ENCODE peak calls at places on chromosome 16, in nine cellular contexts. One of them, this sample, is unnamed.

GRCh38 chr16:66588981-66589713 is 9.9 kb downstream of the CMTM2 start:
- DNase-seq in uterus: no peak
- DNase-seq in heart left ventricle: no peak
- DNase-seq in AG09309: no peak
- DNase-seq in stomach: peak; percentile 45
- DNase-seq in neural progenitor cell: peak; percentile 50
- DNase-seq in NB4: peak; percentile 78
- DNase-seq in mammary epithelial cell: peak; percentile 19
- DNase-seq in right atrium auricular region: no peak
- DNase-seq in this sample: peak; percentile 73

GRCh38 chr16:70579648-70580630 is 56.3 kb downstream of the SF3B3 start:
- DNase-seq in mammary epithelial cell: no peak
- DNase-seq in stomach: peak; percentile 53
- DNase-seq in AG09309: no peak
- DNase-seq in heart left ventricle: peak; percentile 66
- DNase-seq in neural progenitor cell: no peak
- DNase-seq in NB4: no peak
- DNase-seq in uterus: peak; percentile 31
- DNase-seq in right atrium auricular region: no peak
- DNase-seq in this sample: no peak

GRCh38 chr16:72974142-72974769 is 73.7 kb downstream of the ZFHX3 start:
- DNase-seq in stomach: peak; percentile 60
- DNase-seq in heart left ventricle: no peak
- DNase-seq in NB4: no peak
- DNase-seq in right atrium auricular region: no peak
- DNase-seq in mammary epithelial cell: no peak
- DNase-seq in uterus: no peak
- DNase-seq in AG09309: no peak
- DNase-seq in neural progenitor cell: no peak
- DNase-seq in this sample: no peak

GRCh38 chr16:86877835-86878234 is 299.5 kb downstream of the FOXL1 start:
- DNase-seq in mammary epithelial cell: no peak
- DNase-seq in neural progenitor cell: no peak
- DNase-seq in AG09309: no peak
- DNase-seq in heart left ventricle: no peak
- DNase-seq in uterus: no peak
- DNase-seq in stomach: no peak
- DNase-seq in right atrium auricular region: no peak
- DNase-seq in NB4: no peak
- DNase-seq in this sample: no peak

GRCh38 chr16:88686439-88687253 is at the start of gene SNAI3:
- DNase-seq in AG09309: no peak
- DNase-seq in heart left ventricle: peak; percentile 87
- DNase-seq in mammary epithelial cell: peak; percentile 75
- DNase-seq in uterus: no peak
- DNase-seq in neural progenitor cell: peak; percentile 95
- DNase-seq in stomach: peak; percentile 95
- DNase-seq in NB4: peak; percentile 96
- DNase-seq in right atrium auricular region: peak; percentile 73
- DNase-seq in this sample: peak; percentile 87

GRCh38 chr16:22641030-22641671 is 130.5 kb downstream of the NPIPB5 start:
- DNase-seq in stomach: no peak
- DNase-seq in NB4: peak; percentile 56
- DNase-seq in neural progenitor cell: peak; percentile 73
- DNase-seq in mammary epithelial cell: peak; percentile 60
- DNase-seq in uterus: no peak
- DNase-seq in heart left ventricle: no peak
- DNase-seq in right atrium auricular region: no peak
- DNase-seq in AG09309: no peak
- DNase-seq in this sample: peak; percentile 29

GRCh38 chr16:54522596-54522995 is 236.0 kb upstream of the IRX3 start:
- DNase-seq in mammary epithelial cell: no peak
- DNase-seq in heart left ventricle: peak; percentile 45
- DNase-seq in right atrium auricular region: peak; percentile 69
- DNase-seq in NB4: no peak
- DNase-seq in neural progenitor cell: no peak
- DNase-seq in uterus: no peak
- DNase-seq in stomach: no peak
- DNase-seq in AG09309: no peak
- DNase-seq in this sample: no peak

GRCh38 chr16:89770367-89770766 is 46.1 kb downstream of the FANCA start:
- DNase-seq in NB4: no peak
- DNase-seq in neural progenitor cell: no peak
- DNase-seq in heart left ventricle: no peak
- DNase-seq in stomach: no peak
- DNase-seq in right atrium auricular region: no peak
- DNase-seq in uterus: no peak
- DNase-seq in mammary epithelial cell: no peak
- DNase-seq in AG09309: no peak
- DNase-seq in this sample: no peak

GRCh38 chr16:54746596-54746995 is 184.1 kb upstream of the IRX5 start:
- DNase-seq in NB4: no peak
- DNase-seq in neural progenitor cell: peak; percentile 49
- DNase-seq in AG09309: no peak
- DNase-seq in stomach: no peak
- DNase-seq in right atrium auricular region: no peak
- DNase-seq in heart left ventricle: no peak
- DNase-seq in mammary epithelial cell: no peak
- DNase-seq in uterus: no peak
- DNase-seq in this sample: no peak

GRCh38 chr16:67000384-67001158 is 12.2 kb downstream of the CES4A start:
- DNase-seq in right atrium auricular region: peak; percentile 78
- DNase-seq in uterus: peak; percentile 61
- DNase-seq in mammary epithelial cell: no peak
- DNase-seq in neural progenitor cell: peak; percentile 80
- DNase-seq in AG09309: no peak
- DNase-seq in stomach: peak; percentile 75
- DNase-seq in NB4: peak; percentile 28
- DNase-seq in heart left ventricle: peak; percentile 37
- DNase-seq in this sample: peak; percentile 50

GRCh38 chr16:65947951-65948350 is 418.5 kb upstream of the CDH5 start:
- DNase-seq in NB4: no peak
- DNase-seq in mammary epithelial cell: no peak
- DNase-seq in heart left ventricle: no peak
- DNase-seq in AG09309: no peak
- DNase-seq in right atrium auricular region: no peak
- DNase-seq in stomach: no peak
- DNase-seq in neural progenitor cell: no peak
- DNase-seq in uterus: no peak
- DNase-seq in this sample: no peak

GRCh38 chr16:2171601-2172178 is 16.1 kb downstream of the TRAF7 start:
- DNase-seq in stomach: no peak
- DNase-seq in right atrium auricular region: no peak
- DNase-seq in AG09309: no peak
- DNase-seq in NB4: no peak
- DNase-seq in mammary epithelial cell: no peak
- DNase-seq in uterus: no peak
- DNase-seq in heart left ventricle: no peak
- DNase-seq in neural progenitor cell: no peak
- DNase-seq in this sample: no peak

GRCh38 chr16:51095114-51095872 is 55.8 kb downstream of the SALL1 start:
- DNase-seq in uterus: no peak
- DNase-seq in right atrium auricular region: no peak
- DNase-seq in neural progenitor cell: peak; percentile 49
- DNase-seq in heart left ventricle: no peak
- DNase-seq in NB4: no peak
- DNase-seq in stomach: no peak
- DNase-seq in mammary epithelial cell: no peak
- DNase-seq in AG09309: no peak
- DNase-seq in this sample: no peak

GRCh38 chr16:51097729-51098128 is 53.3 kb downstream of the SALL1 start:
- DNase-seq in stomach: no peak
- DNase-seq in heart left ventricle: no peak
- DNase-seq in AG09309: no peak
- DNase-seq in mammary epithelial cell: no peak
- DNase-seq in right atrium auricular region: no peak
- DNase-seq in uterus: no peak
- DNase-seq in NB4: no peak
- DNase-seq in neural progenitor cell: no peak
- DNase-seq in this sample: no peak

GRCh38 chr16:51095890-51096626 is 55.0 kb downstream of the SALL1 start:
- DNase-seq in heart left ventricle: no peak
- DNase-seq in right atrium auricular region: no peak
- DNase-seq in mammary epithelial cell: no peak
- DNase-seq in neural progenitor cell: no peak
- DNase-seq in AG09309: no peak
- DNase-seq in NB4: no peak
- DNase-seq in stomach: no peak
- DNase-seq in uterus: no peak
- DNase-seq in this sample: no peak
- H3K4me3 ChIP-seq in heart left ventricle: no peak overlapping the region
- H3K4me3 ChIP-seq in right atrium auricular region: no peak overlapping the region
- H3K4me3 ChIP-seq in mammary epithelial cell: no peak overlapping the region
- H3K4me3 ChIP-seq in neural progenitor cell: no peak overlapping the region
- H3K4me3 ChIP-seq in AG09309: no peak overlapping the region
- H3K4me3 ChIP-seq in NB4: no peak overlapping the region
- H3K4me3 ChIP-seq in stomach: no peak overlapping the region
- H3K4me3 ChIP-seq in uterus: no peak overlapping the region
- H3K4me3 ChIP-seq in this sample: no peak overlapping the region

DNA sequence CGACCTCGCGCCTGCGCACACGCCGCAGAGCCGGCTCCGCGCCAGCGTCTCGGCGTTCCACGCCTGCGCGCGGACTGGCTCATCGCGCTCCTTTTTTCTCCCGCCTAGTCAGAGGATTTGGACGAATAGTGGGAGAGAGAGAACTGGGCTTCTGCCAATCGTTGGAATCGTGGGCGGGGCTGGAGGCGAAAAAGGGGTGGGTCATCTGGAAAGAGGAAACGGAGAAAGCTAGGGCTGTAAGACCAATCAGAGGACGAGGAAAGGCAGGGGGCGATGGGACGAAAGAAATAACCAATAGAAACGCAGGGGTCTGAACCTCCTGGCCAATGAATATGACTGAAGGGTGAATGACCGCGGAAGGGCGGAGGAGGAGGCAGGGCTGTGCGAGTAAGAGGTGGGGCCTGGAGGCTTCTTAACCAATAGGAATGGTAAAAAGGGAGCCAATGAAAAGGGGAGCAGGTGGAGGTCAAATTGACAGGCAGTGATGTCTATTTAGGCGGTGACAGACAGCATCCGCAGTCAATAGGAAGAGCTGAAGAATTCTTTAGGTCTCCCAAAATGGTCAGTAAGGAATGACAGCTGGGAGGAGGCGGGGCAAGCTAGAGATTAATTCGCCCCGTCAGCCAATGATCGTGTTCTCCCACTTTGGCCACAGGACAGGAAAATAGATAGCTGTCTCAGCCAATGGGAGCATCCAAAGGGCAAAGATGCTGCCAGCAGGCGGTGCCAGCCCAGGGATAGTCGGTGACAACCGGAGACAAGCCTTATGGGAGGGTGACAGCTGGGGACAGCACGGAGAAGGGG is at the start of gene TBC1D10B:
- DNase-seq in neural progenitor cell: peak; percentile 100
- DNase-seq in stomach: peak; percentile 98
- DNase-seq in AG09309: peak; percentile 100
- DNase-seq in right atrium auricular region: peak; percentile 100
- DNase-seq in uterus: peak; percentile 99
- DNase-seq in NB4: peak; percentile 100
- DNase-seq in heart left ventricle: peak; percentile 98
- DNase-seq in mammary epithelial cell: peak; percentile 100
- DNase-seq in this sample: peak; percentile 100
- TF ChIP-seq CTCF in neural progenitor cell: peak; percentile 23
- TF ChIP-seq CTCF in stomach: no peak
- TF ChIP-seq CTCF in AG09309: peak; percentile 32
- TF ChIP-seq CTCF in right atrium auricular region: peak; percentile 28
- TF ChIP-seq CTCF in uterus: no peak
- TF ChIP-seq CTCF in NB4: peak; percentile 3
- TF ChIP-seq CTCF in heart left ventricle: no peak
- TF ChIP-seq CTCF in mammary epithelial cell: no peak
- TF ChIP-seq CTCF in this sample: no peak

DNA sequence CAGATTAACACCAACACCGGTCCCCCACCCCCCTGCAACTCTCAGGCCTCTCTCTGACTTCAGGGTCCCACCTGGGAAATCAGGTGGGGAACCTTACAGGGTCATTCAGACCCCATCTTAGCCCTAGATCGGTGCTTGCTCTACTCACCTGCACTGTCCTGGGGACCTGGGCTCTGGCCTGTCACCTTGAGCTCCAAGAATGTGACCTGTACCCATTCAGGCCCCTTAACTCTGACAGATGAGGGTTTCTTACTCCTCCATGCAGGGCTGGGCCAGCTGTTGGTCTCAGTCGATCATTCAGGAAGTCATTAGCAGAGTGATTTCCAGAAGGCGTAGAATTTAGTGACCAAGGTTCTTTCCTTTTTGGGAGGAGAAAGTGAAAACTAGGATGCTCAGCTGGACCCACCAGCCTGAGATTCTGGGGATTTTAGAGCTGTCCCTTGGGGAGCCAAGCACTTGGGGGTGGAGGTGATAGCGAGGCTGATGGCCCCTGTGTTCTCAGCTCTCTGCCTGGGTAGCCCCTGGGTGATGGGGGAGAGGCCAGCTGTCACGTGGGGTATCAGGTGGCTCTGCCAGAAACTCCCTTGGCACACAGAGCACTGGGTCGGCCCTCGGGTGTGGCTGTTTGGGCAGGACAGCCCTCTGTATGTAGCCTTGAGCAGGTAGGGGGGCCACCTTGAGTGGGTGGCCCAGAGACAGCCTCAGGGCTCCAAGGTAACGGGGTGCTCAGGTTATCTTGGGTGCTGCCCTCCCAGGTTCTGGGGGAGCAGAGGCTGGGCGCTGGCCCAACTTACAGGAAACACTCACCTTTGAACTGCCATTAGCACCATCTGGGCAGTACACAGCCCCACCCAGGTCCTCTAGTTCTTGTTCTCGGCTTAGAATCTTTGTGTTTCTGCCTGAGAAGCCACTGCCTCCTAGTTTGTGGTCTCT is 734 bp downstream of the MVP start:
- DNase-seq in neural progenitor cell: no peak
- DNase-seq in AG09309: no peak
- DNase-seq in uterus: peak; percentile 63
- DNase-seq in stomach: peak; percentile 86
- DNase-seq in NB4: no peak
- DNase-seq in heart left ventricle: no peak
- DNase-seq in right atrium auricular region: no peak
- DNase-seq in mammary epithelial cell: peak; percentile 55
- DNase-seq in this sample: peak; percentile 77
- H3K4me3 ChIP-seq in neural progenitor cell: no peak overlapping the region
- H3K4me3 ChIP-seq in AG09309: peak overlapping the region; percentile 93
- H3K4me3 ChIP-seq in uterus: peak overlapping the region; percentile 68
- H3K4me3 ChIP-seq in stomach: peak overlapping the region; percentile 66
- H3K4me3 ChIP-seq in NB4: peak overlapping the region; percentile 47
- H3K4me3 ChIP-seq in heart left ventricle: peak overlapping the region; percentile 84
- H3K4me3 ChIP-seq in right atrium auricular region: peak overlapping the region; percentile 74
- H3K4me3 ChIP-seq in mammary epithelial cell: peak overlapping the region; percentile 71
- H3K4me3 ChIP-seq in this sample: peak overlapping the region; percentile 85

DNA sequence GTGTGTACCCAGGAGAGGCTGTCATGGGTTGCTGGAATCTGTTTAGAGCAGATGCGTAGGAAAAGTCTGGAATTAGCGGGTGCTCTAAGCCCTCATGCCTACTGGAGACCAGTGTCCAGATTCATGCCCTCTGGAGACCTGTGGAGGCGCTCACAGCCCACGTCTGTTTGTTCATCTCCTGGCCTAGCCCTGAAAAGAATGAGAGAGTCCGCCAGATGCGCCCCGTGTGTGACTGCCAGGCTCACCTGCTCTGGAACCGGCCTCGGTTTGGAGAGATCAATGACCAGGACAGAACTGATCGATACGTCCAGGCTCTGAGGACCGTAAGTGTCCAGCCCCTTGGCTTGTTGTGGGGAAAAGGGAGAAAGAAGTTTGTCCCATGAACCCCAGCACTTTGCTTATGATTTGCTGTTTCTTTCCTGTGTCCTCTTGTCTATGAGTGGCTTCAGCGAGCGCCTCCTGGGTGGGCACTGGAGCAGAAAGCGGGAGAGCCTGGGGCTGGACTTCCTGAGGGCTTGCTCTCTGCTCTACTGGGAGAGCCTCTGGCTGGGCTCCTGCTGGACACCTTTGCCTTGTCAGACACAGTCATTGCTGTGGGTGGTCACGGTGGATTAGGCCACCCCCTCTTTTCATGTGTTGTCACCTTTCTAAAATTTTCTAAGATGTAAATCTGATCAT is 35.3 kb downstream of the PRMT7 start:
- DNase-seq in neural progenitor cell: no peak
- DNase-seq in NB4: no peak
- DNase-seq in AG09309: no peak
- DNase-seq in heart left ventricle: no peak
- DNase-seq in uterus: no peak
- DNase-seq in right atrium auricular region: no peak
- DNase-seq in stomach: no peak
- DNase-seq in mammary epithelial cell: no peak
- DNase-seq in this sample: no peak
- TF ChIP-seq CTCF in neural progenitor cell: no peak
- TF ChIP-seq CTCF in NB4: no peak
- TF ChIP-seq CTCF in AG09309: no peak
- TF ChIP-seq CTCF in heart left ventricle: no peak
- TF ChIP-seq CTCF in uterus: no peak
- TF ChIP-seq CTCF in right atrium auricular region: no peak
- TF ChIP-seq CTCF in stomach: no peak
- TF ChIP-seq CTCF in mammary epithelial cell: no peak
- TF ChIP-seq CTCF in this sample: no peak